ENCODE peak calls at places on chromosomes 6 and 20, in four cellular contexts. K is spleen, F is K562, L is prostate gland. X is an unnamed sample.

GRCh38 chr20:57509665-57510237 is 15.2 kb downstream of the CTCFL start:
- DNase-seq in K (no peak), F (peak; percentile 45), L (no peak), X (peak; percentile 51)

GRCh38 chr6:20541387-20541786 is 7.1 kb downstream of the CDKAL1 start:
- DNase-seq in L (no peak), K (no peak), F (no peak), X (no peak)

GRCh38 chr6:99512033-99512432 is 3.2 kb downstream of the USP45 start:
- DNase-seq in F (no peak), L (no peak), K (no peak), X (no peak)

GRCh38 chr20:728022-728944 is 40.0 kb downstream of the SLC52A3 start:
- DNase-seq in K (peak; percentile 74), F (peak; percentile 87), L (peak; percentile 52), X (no peak)

GRCh38 chr6:39005774-39006173 is 42.8 kb upstream of the GLP1R start:
- DNase-seq in F (peak; percentile 67), K (no peak), L (no peak), X (no peak)

GRCh38 chr6:142356271-142356938 is 54.6 kb downstream of the ADGRG6 start:
- DNase-seq in K (no peak), F (no peak), L (no peak), X (no peak)

GRCh38 chr6:22227824-22228610 is 68.8 kb downstream of the PRL start:
- DNase-seq in L (no peak), F (no peak), K (no peak), X (no peak)

GRCh38 chr6:83958250-83958685 is 75.3 kb upstream of the MRAP2 start:
- DNase-seq in F (peak; percentile 27), K (no peak), L (no peak), X (no peak)

GRCh38 chr20:52105573-52106422 is 85.8 kb downstream of the ZFP64 start:
- DNase-seq in F (no peak), K (no peak), L (peak; percentile 26), X (no peak)

GRCh38 chr6:75601608-75602163 is at the start of gene SENP6:
- DNase-seq in K (peak; percentile 95), L (peak; percentile 71), F (peak; percentile 87), X (peak; percentile 68)

GRCh38 chr6:44192428-44193041 is 24.2 kb upstream of the MYMX start:
- DNase-seq in K (no peak), L (no peak), F (peak; percentile 74), X (peak; percentile 49)

GRCh38 chr6:113178349-113178748 is 678.8 kb upstream of the MARCKS start:
- DNase-seq in L (no peak), F (no peak), K (no peak), X (no peak)

GRCh38 chr20:54067606-54068174 is 2.7 kb downstream of the BCAS1 start:
- DNase-seq in F (peak; percentile 65), K (no peak), L (peak; percentile 48), X (peak; percentile 69)

GRCh38 chr20:62244644-62245108 is 6.4 kb downstream of the OSBPL2 start:
- DNase-seq in F (no peak), K (no peak), L (no peak), X (no peak)

GRCh38 chr20:49385471-49385870 is 97.0 kb downstream of the KCNB1 start:
- DNase-seq in L (no peak), F (peak; percentile 33), K (no peak), X (peak; percentile 19)

GRCh38 chr6:165922309-165922794 is 245.3 kb downstream of the TBXT start:
- DNase-seq in F (no peak), L (no peak), K (no peak), X (no peak)

GRCh38 chr6:128882991-128883571 is at the start of gene LAMA2:
- DNase-seq in F (no peak), L (peak; percentile 37), K (peak; percentile 75), X (peak; percentile 7)
- TF ChIP-seq POLR2A in F (no peak), L (no peak), K (no peak), X (peak; percentile 68)

GRCh38 chr6:16130932-16131387 is 2.1 kb downstream of the MYLIP start:
- DNase-seq in K (no peak), L (peak; percentile 46), F (peak; percentile 91), X (peak; percentile 32)
- TF ChIP-seq POLR2A in K (no peak), L (peak; percentile 38), F (peak; percentile 46), X (no peak)

DNA sequence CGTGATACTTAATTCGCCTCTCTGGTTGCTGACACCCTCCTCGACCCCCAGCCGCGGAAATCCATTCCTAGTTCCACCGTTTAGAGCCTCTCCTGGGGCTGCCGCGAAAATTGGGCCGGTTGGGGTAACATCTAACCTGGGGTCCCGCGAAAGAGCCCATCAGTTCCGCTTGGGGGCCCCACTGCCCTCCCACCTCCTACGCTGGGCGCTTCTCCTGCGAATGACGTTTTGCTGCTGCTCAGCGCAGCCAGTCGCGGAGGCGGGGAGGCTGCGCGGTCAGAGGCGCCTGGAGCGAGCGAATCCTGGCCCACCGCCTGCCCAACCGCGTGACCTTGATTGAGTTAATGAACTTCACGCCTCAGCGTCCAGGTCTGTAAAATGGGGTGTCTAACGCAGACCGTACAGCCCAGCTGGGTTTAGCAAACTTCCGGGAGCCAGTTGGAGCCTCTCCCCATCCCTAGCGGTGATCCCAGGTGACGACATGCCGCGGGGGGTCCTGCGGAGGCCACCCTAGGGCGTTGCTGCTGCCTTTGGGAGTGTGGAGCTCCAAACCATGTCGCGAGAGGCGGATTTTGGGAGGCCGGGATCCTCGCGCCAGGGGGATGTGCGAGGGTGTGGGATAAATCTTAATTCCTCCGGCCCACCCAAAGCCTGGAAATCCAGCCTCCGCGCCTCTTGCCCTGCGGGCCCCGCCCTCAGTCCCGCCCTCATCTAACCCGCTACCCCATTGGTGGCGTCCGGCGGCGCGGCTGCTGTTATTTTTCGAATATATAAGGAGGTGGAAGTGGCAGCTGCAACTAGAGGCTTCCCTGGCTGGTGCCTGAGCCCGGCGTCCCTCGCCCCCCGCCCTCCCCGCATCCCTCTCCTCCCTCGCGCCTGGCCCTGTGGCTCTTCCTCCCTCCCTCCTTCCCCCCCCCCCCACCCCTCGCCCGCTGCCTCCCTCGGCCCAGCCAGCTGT is at the start of gene CDC25B:
- DNase-seq in K (peak; percentile 97), F (peak; percentile 88), L (peak; percentile 90), X (peak; percentile 89)
- TF ChIP-seq POLR2A in K (no peak), F (peak; percentile 66), L (peak; percentile 26), X (peak; percentile 79)

GRCh38 chr6:24284006-24284405 is 73.9 kb downstream of the DCDC2 start:
- DNase-seq in L (no peak), F (peak; percentile 6), K (no peak), X (no peak)

GRCh38 chr6:24283043-24283985 is 74.5 kb downstream of the DCDC2 start:
- DNase-seq in L (peak; percentile 43), K (no peak), F (peak; percentile 65), X (peak; percentile 57)

DNA sequence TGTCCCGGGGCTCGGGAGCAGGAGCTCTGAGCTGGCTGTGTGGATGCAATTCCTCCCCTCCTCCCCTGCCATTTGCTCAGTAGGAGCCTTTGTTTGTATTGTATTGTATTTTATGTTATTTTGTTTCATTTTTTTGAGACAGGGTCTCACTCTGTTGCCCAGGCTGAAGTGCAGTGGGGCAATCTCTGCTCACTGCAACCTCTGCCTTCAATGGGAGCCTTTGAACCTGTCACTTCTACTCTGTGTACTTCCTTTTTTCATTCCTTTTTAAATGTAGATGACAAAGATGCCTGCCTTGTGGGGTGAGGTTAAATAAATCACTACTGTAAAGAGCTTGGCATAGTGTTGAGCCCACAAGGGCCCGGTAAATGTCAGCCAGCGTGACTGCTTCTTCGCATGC is 70.6 kb downstream of the DCDC2 start:
- DNase-seq in L (no peak), K (no peak), F (no peak), X (no peak)
- TF ChIP-seq POLR2A in L (no peak), K (no peak), F (no peak), X (no peak)

GRCh38 chr6:63574554-63574900 is 2.2 kb downstream of the LOC128125822 start:
- DNase-seq in K (no peak), F (no peak), L (no peak), X (no peak)

GRCh38 chr6:63571883-63572732 is at the start of the genes LOC128125822 and PTP4A1:
- DNase-seq in L (peak; percentile 98), F (peak; percentile 98), K (peak; percentile 100), X (peak; percentile 90)

GRCh38 chr6:63572733-63573139 is 456 bp downstream of the LOC128125822 start:
- DNase-seq in L (no peak), F (no peak), K (no peak), X (no peak)

GRCh38 chr6:63573899-63574553 is 1.7 kb downstream of the LOC128125822 start:
- DNase-seq in F (peak; percentile 82), L (no peak), K (no peak), X (no peak)

DNA sequence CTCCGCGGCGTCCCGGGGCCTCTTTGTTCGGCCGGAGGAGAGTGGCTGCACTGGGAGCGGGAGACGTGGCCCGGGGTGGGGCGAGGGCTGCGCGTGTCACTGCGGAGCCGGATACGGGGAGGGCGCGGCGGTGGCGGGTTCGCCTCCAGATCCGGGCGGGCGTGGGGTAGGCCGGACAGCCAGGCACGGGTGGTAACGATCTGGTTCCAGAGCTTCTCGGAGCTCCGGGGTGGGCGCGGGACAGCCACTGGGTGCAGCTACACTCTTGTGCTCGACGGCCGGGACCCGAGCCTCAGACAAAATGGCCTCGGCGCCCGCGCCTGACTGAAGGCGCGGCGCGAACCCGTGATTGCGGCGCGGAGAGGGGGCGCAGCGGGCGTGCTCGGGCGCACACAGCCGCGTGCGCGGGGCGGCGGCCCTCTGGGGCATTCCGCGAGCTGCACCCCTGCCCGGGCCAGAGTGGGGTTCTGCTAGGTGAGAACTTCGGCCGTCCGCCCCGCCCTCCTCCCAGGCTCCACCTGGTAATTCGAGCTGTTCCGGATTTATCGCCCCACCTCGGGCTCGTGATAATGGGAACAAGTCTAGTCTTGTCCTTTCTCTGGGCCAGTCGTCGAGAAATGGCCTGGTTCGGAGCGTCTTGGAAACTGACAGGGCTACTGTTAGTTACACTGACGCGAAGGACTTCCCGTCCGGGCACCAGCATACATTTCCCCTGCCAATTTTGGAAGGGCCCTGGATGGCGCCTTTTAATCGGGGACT is 1.0 kb downstream of the LOC128125822 start:
- DNase-seq in L (peak; percentile 97), K (peak; percentile 96), F (peak; percentile 85), X (peak; percentile 20)
- TF ChIP-seq POLR2A in L (peak; percentile 97), K (peak; percentile 6), F (peak; percentile 59), X (peak; percentile 47)

DNA sequence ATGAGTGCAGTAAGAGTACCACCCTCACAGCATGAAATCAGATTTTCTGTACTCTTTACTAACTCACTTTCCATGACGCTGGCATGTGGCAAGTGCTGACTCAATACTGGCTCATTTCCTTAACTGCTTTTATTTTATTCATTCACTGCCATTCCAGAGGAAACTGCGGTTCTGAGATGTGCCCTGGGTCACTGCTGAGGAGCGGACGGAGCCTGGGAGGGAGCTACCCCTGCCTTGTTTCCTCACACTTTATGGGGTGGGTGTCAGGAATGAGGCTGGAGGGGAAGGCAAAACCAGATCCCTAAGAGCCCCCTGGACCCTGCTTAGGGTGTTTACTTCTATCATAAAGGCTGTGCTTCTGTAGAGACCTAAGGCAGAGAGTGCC is 14.4 kb downstream of the NT5E start:
- DNase-seq in K (no peak), L (no peak), F (no peak), X (peak; percentile 33)
- TF ChIP-seq POLR2A in K (no peak), L (no peak), F (no peak), X (no peak)

DNA sequence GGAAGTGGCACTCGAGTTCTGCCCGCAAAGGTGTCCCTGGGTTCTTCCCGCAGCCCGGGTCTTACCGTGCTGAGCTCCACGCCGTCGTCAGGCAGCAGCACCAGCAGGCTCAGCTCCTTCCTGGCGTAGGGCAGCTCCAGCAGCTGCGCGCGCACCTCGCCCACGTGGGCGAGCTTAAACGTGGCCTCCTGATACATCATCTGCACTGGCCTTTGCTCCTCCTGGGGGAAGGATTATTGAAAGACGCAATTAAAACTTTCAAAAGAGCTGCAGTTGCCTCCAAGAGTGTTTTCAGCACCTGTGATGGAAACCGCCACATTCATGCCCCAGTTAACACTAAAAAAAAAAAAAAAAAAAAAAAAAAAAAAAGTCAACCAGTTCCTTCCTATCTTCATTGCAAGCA is 11.3 kb downstream of the SERPINB9 start:
- DNase-seq in K (peak; percentile 90), F (no peak), L (peak; percentile 70), X (no peak)
- TF ChIP-seq POLR2A in K (no peak), F (no peak), L (peak; percentile 45), X (no peak)